ENCODE peak calls at places on chromosomes 5 and 9, in six cellular contexts. One of them, this sample, is unnamed.
A peak's percentile ranks its signal among the peaks of the same experiment; 100 is the strongest.

GRCh38 chr5:134046801-134047707 is 42.3 kb upstream of the VDAC1 start:
- DNase-seq in skeletal muscle cell: no peak
- DNase-seq in activated CD4-positive, alpha-beta T cell treated with anti-CD3 and anti-CD28 coated beads for 48 hours: no peak
- DNase-seq in activated naive CD4-positive, alpha-beta T cell: no peak
- DNase-seq in GM12891: no peak
- DNase-seq in posterior cingulate gyrus: no peak
- DNase-seq in this sample: peak; percentile 53

GRCh38 chr5:172897691-172898512 is 61.3 kb upstream of the RPL26L1 start:
- DNase-seq in GM12891: no peak
- DNase-seq in activated naive CD4-positive, alpha-beta T cell: no peak
- DNase-seq in activated CD4-positive, alpha-beta T cell treated with anti-CD3 and anti-CD28 coated beads for 48 hours: no peak
- DNase-seq in posterior cingulate gyrus: no peak
- DNase-seq in skeletal muscle cell: peak; percentile 87
- DNase-seq in this sample: no peak

GRCh38 chr9:42852133-42852532 is 668.7 kb downstream of the SPATA31A6 start:
- DNase-seq in activated naive CD4-positive, alpha-beta T cell: no peak
- DNase-seq in GM12891: no peak
- DNase-seq in skeletal muscle cell: no peak
- DNase-seq in posterior cingulate gyrus: peak; percentile 60
- DNase-seq in activated CD4-positive, alpha-beta T cell treated with anti-CD3 and anti-CD28 coated beads for 48 hours: peak; percentile 21
- DNase-seq in this sample: peak; percentile 7

GRCh38 chr5:89338935-89339334 is 456.0 kb upstream of the MEF2C start:
- DNase-seq in activated naive CD4-positive, alpha-beta T cell: no peak
- DNase-seq in activated CD4-positive, alpha-beta T cell treated with anti-CD3 and anti-CD28 coated beads for 48 hours: no peak
- DNase-seq in GM12891: no peak
- DNase-seq in posterior cingulate gyrus: no peak
- DNase-seq in skeletal muscle cell: peak; percentile 32
- DNase-seq in this sample: no peak

GRCh38 chr5:10669983-10670382 is 91.1 kb downstream of the DAP start:
- DNase-seq in GM12891: no peak
- DNase-seq in activated CD4-positive, alpha-beta T cell treated with anti-CD3 and anti-CD28 coated beads for 48 hours: no peak
- DNase-seq in skeletal muscle cell: no peak
- DNase-seq in activated naive CD4-positive, alpha-beta T cell: no peak
- DNase-seq in posterior cingulate gyrus: no peak
- DNase-seq in this sample: no peak

GRCh38 chr5:145449794-145450193 is 385.3 kb downstream of the PRELID2 start:
- DNase-seq in GM12891: no peak
- DNase-seq in skeletal muscle cell: no peak
- DNase-seq in posterior cingulate gyrus: peak; percentile 24
- DNase-seq in activated naive CD4-positive, alpha-beta T cell: no peak
- DNase-seq in activated CD4-positive, alpha-beta T cell treated with anti-CD3 and anti-CD28 coated beads for 48 hours: no peak
- DNase-seq in this sample: no peak

GRCh38 chr9:89543057-89543456 is 45.1 kb upstream of the SEMA4D start:
- DNase-seq in posterior cingulate gyrus: no peak
- DNase-seq in GM12891: no peak
- DNase-seq in skeletal muscle cell: no peak
- DNase-seq in activated naive CD4-positive, alpha-beta T cell: no peak
- DNase-seq in activated CD4-positive, alpha-beta T cell treated with anti-CD3 and anti-CD28 coated beads for 48 hours: no peak
- DNase-seq in this sample: peak; percentile 37

GRCh38 chr9:100477221-100477620 is 4.3 kb downstream of the TMEFF1 start:
- DNase-seq in GM12891: no peak
- DNase-seq in skeletal muscle cell: no peak
- DNase-seq in activated CD4-positive, alpha-beta T cell treated with anti-CD3 and anti-CD28 coated beads for 48 hours: no peak
- DNase-seq in posterior cingulate gyrus: no peak
- DNase-seq in activated naive CD4-positive, alpha-beta T cell: no peak
- DNase-seq in this sample: no peak

GRCh38 chr9:14500705-14501104 is 186.8 kb upstream of the NFIB start:
- DNase-seq in activated naive CD4-positive, alpha-beta T cell: no peak
- DNase-seq in GM12891: no peak
- DNase-seq in posterior cingulate gyrus: no peak
- DNase-seq in skeletal muscle cell: no peak
- DNase-seq in activated CD4-positive, alpha-beta T cell treated with anti-CD3 and anti-CD28 coated beads for 48 hours: no peak
- DNase-seq in this sample: no peak

This sample was measured in pons.